ENCODE peak calls at places on chromosomes 4 and X, in six cellular contexts. U is effector memory CD4-positive, alpha-beta T cell; C is HFF-Myc; Z is T-helper 1 cell; N is mesothelial cell of epicardium; A is HL-60. W is an unnamed sample.

GRCh38 chr4:10107111-10108091 is 9.2 kb downstream of the WDR1 start:
- DNase-seq in U (no peak), C (no peak), Z (no peak), N (no peak), A (no peak), W (no peak)

GRCh38 chr4:161247831-161248230 is 916.0 kb downstream of the FSTL5 start:
- DNase-seq in U (no peak), C (no peak), Z (no peak), N (no peak), A (no peak), W (no peak)

GRCh38 chr4:181684310-181684709 is 558.9 kb upstream of the TENM3 start:
- DNase-seq in U (no peak), C (no peak), Z (no peak), N (no peak), A (no peak), W (no peak)

GRCh38 chr4:47639531-47639930 is 154.5 kb downstream of the ATP10D start:
- DNase-seq in U (no peak), C (no peak), Z (no peak), N (no peak), A (no peak), W (no peak)

GRCh38 chrX:123324628-123325027 is 140.6 kb downstream of the GRIA3 start:
- DNase-seq in U (no peak), C (no peak), Z (no peak), N (no peak), A (no peak), W (no peak)

GRCh38 chr4:89836897-89837384 is at the start of gene SNCA:
- DNase-seq in U (no peak), C (no peak), Z (no peak), N (peak), A (no peak), W (peak)

GRCh38 chr4:33592701-33593100 is 2651.6 kb downstream of the ARAP2 start:
- DNase-seq in U (no peak), C (no peak), Z (no peak), N (no peak), A (no peak), W (no peak)

GRCh38 chr4:120667102-120667501 is 255.4 kb downstream of the PRDM5 start:
- DNase-seq in U (no peak), C (no peak), Z (no peak), N (no peak), A (peak), W (no peak)

GRCh38 chr4:183601381-183601780 is 57.6 kb downstream of the RWDD4 start:
- DNase-seq in U (no peak), C (no peak), Z (no peak), N (no peak), A (no peak), W (no peak)

GRCh38 chrX:68647156-68647957 is at the start of gene STARD8:
- DNase-seq in U (no peak), C (no peak), Z (no peak), N (peak), A (no peak), W (no peak)

GRCh38 chr4:185590982-185591381 is 55.7 kb upstream of the PDLIM3 start:
- DNase-seq in U (no peak), C (no peak), Z (no peak), N (no peak), A (no peak), W (no peak)

GRCh38 chrX:133796282-133796681 is 189.1 kb downstream of the GPC3 start:
- DNase-seq in U (no peak), C (no peak), Z (no peak), N (no peak), A (no peak), W (no peak)

GRCh38 chr4:102578819-102579218 is 77.7 kb downstream of the NFKB1 start:
- DNase-seq in U (no peak), C (no peak), Z (no peak), N (no peak), A (no peak), W (no peak)

GRCh38 chr4:76504613-76505465 is 69.8 kb downstream of the SHROOM3 start:
- DNase-seq in U (no peak), C (peak), Z (no peak), N (no peak), A (peak), W (no peak)

GRCh38 chr4:144902614-144903013 is 195.4 kb downstream of the ANAPC10 start:
- DNase-seq in U (no peak), C (no peak), Z (no peak), N (no peak), A (no peak), W (no peak)

GRCh38 chrX:16082470-16083085 is 40.8 kb upstream of the GRPR start:
- DNase-seq in U (no peak), C (no peak), Z (no peak), N (no peak), A (no peak), W (no peak)

GRCh38 chr4:5746829-5747745 is 36.1 kb downstream of the EVC start:
- DNase-seq in U (no peak), C (peak), Z (no peak), N (peak), A (no peak), W (no peak)

GRCh38 chr4:13903851-13904340 is 276.4 kb upstream of the BOD1L1 start:
- DNase-seq in U (no peak), C (no peak), Z (no peak), N (no peak), A (no peak), W (no peak)

GRCh38 chrX:85516131-85516530 is 136.7 kb upstream of the POF1B start:
- DNase-seq in U (no peak), C (no peak), Z (no peak), N (no peak), A (no peak), W (no peak)

GRCh38 chr4:65651031-65651430 is 19.3 kb downstream of the EPHA5 start:
- DNase-seq in U (no peak), C (no peak), Z (no peak), N (no peak), A (no peak), W (no peak)

GRCh38 chrX:12988797-12989196 is 13.9 kb downstream of the TMSB4X start:
- DNase-seq in U (no peak), C (no peak), Z (no peak), N (no peak), A (no peak), W (no peak)

W was measured in breast epithelium.